ENCODE peak calls at places on chromosomes 5 and 9, in seven cellular contexts. One of them, this sample, is unnamed.

GRCh38 chr5:68149189-68149588 is 66.4 kb upstream of the PIK3R1 start:
- DNase-seq in tibial artery: no peak
- DNase-seq in endodermal cell: no peak
- DNase-seq in left ventricle myocardium inferior: no peak
- DNase-seq in spleen: no peak
- DNase-seq in Panc1: no peak
- DNase-seq in fibroblast of lung: peak; percentile 86
- DNase-seq in this sample: no peak

GRCh38 chr9:35920004-35920658 is 10.8 kb downstream of the SPAAR start:
- DNase-seq in left ventricle myocardium inferior: no peak
- DNase-seq in Panc1: no peak
- DNase-seq in spleen: no peak
- DNase-seq in fibroblast of lung: peak; percentile 41
- DNase-seq in endodermal cell: no peak
- DNase-seq in tibial artery: no peak
- DNase-seq in this sample: no peak

GRCh38 chr5:123511290-123511647 is 708 bp upstream of the CSNK1G3 start:
- DNase-seq in fibroblast of lung: peak; percentile 87
- DNase-seq in left ventricle myocardium inferior: no peak
- DNase-seq in spleen: no peak
- DNase-seq in tibial artery: no peak
- DNase-seq in endodermal cell: no peak
- DNase-seq in Panc1: no peak
- DNase-seq in this sample: no peak

GRCh38 chr5:160262665-160263064 is 33.4 kb downstream of the FABP6 start:
- DNase-seq in spleen: peak; percentile 79
- DNase-seq in fibroblast of lung: no peak
- DNase-seq in tibial artery: no peak
- DNase-seq in Panc1: no peak
- DNase-seq in left ventricle myocardium inferior: no peak
- DNase-seq in endodermal cell: no peak
- DNase-seq in this sample: no peak

GRCh38 chr5:76495870-76496269 is 92.8 kb downstream of the IQGAP2 start:
- DNase-seq in spleen: no peak
- DNase-seq in Panc1: no peak
- DNase-seq in left ventricle myocardium inferior: no peak
- DNase-seq in fibroblast of lung: no peak
- DNase-seq in endodermal cell: no peak
- DNase-seq in tibial artery: no peak
- DNase-seq in this sample: no peak

GRCh38 chr5:103374473-103374963 is 116.0 kb downstream of the MACIR start:
- DNase-seq in endodermal cell: no peak
- DNase-seq in tibial artery: no peak
- DNase-seq in left ventricle myocardium inferior: no peak
- DNase-seq in fibroblast of lung: no peak
- DNase-seq in spleen: no peak
- DNase-seq in Panc1: no peak
- DNase-seq in this sample: no peak

GRCh38 chr9:114278881-114279570 is 43.9 kb upstream of the ORM1 start:
- DNase-seq in spleen: peak; percentile 55
- DNase-seq in Panc1: no peak
- DNase-seq in endodermal cell: peak; percentile 41
- DNase-seq in fibroblast of lung: peak; percentile 74
- DNase-seq in left ventricle myocardium inferior: peak; percentile 16
- DNase-seq in tibial artery: peak; percentile 83
- DNase-seq in this sample: no peak

GRCh38 chr9:22307013-22307711 is 139.5 kb upstream of the DMRTA1 start:
- DNase-seq in Panc1: no peak
- DNase-seq in fibroblast of lung: peak; percentile 76
- DNase-seq in spleen: no peak
- DNase-seq in endodermal cell: peak; percentile 60
- DNase-seq in left ventricle myocardium inferior: no peak
- DNase-seq in tibial artery: no peak
- DNase-seq in this sample: peak; percentile 31

GRCh38 chr5:94782376-94782775 is 163.9 kb downstream of the SLF1 start:
- DNase-seq in left ventricle myocardium inferior: no peak
- DNase-seq in fibroblast of lung: no peak
- DNase-seq in endodermal cell: no peak
- DNase-seq in Panc1: no peak
- DNase-seq in tibial artery: no peak
- DNase-seq in spleen: no peak
- DNase-seq in this sample: no peak

GRCh38 chr5:65970481-65971367 is 44.3 kb downstream of the ERBIN start:
- DNase-seq in spleen: no peak
- DNase-seq in left ventricle myocardium inferior: no peak
- DNase-seq in fibroblast of lung: no peak
- DNase-seq in endodermal cell: no peak
- DNase-seq in tibial artery: no peak
- DNase-seq in Panc1: no peak
- DNase-seq in this sample: peak; percentile 77

GRCh38 chr9:83027153-83027867 is 35.6 kb downstream of the RASEF start:
- DNase-seq in spleen: no peak
- DNase-seq in left ventricle myocardium inferior: no peak
- DNase-seq in endodermal cell: no peak
- DNase-seq in fibroblast of lung: peak; percentile 97
- DNase-seq in Panc1: peak; percentile 36
- DNase-seq in tibial artery: no peak
- DNase-seq in this sample: no peak

GRCh38 chr5:1800470-1801060 is 642 bp upstream of the NDUFS6 start:
- DNase-seq in left ventricle myocardium inferior: no peak
- DNase-seq in fibroblast of lung: peak; percentile 37
- DNase-seq in endodermal cell: no peak
- DNase-seq in tibial artery: peak; percentile 70
- DNase-seq in Panc1: peak; percentile 51
- DNase-seq in spleen: no peak
- DNase-seq in this sample: peak; percentile 68

GRCh38 chr5:36877667-36878420 is 1.3 kb downstream of the NIPBL start:
- DNase-seq in left ventricle myocardium inferior: no peak
- DNase-seq in fibroblast of lung: peak; percentile 56
- DNase-seq in Panc1: no peak
- DNase-seq in spleen: no peak
- DNase-seq in tibial artery: no peak
- DNase-seq in endodermal cell: no peak
- DNase-seq in this sample: peak; percentile 9

GRCh38 chr5:155983954-155984353 is 343.0 kb upstream of the SGCD start:
- DNase-seq in spleen: no peak
- DNase-seq in left ventricle myocardium inferior: no peak
- DNase-seq in endodermal cell: no peak
- DNase-seq in Panc1: no peak
- DNase-seq in tibial artery: no peak
- DNase-seq in fibroblast of lung: peak; percentile 35
- DNase-seq in this sample: no peak

GRCh38 chr5:137141779-137142178 is 357.3 kb downstream of the SPOCK1 start:
- DNase-seq in Panc1: no peak
- DNase-seq in left ventricle myocardium inferior: no peak
- DNase-seq in fibroblast of lung: no peak
- DNase-seq in endodermal cell: no peak
- DNase-seq in spleen: no peak
- DNase-seq in tibial artery: peak; percentile 58
- DNase-seq in this sample: no peak

GRCh38 chr9:134344068-134344820 is 18.0 kb downstream of the RXRA start:
- DNase-seq in endodermal cell: peak; percentile 74
- DNase-seq in spleen: peak; percentile 87
- DNase-seq in tibial artery: peak; percentile 80
- DNase-seq in left ventricle myocardium inferior: peak; percentile 77
- DNase-seq in fibroblast of lung: peak; percentile 67
- DNase-seq in Panc1: no peak
- DNase-seq in this sample: peak; percentile 64

GRCh38 chr5:14794600-14795230 is 76.9 kb downstream of the ANKH start:
- DNase-seq in Panc1: no peak
- DNase-seq in fibroblast of lung: no peak
- DNase-seq in spleen: no peak
- DNase-seq in endodermal cell: no peak
- DNase-seq in left ventricle myocardium inferior: no peak
- DNase-seq in tibial artery: no peak
- DNase-seq in this sample: no peak

GRCh38 chr5:135880278-135880677 is 15.4 kb downstream of the IL9 start:
- DNase-seq in spleen: no peak
- DNase-seq in fibroblast of lung: no peak
- DNase-seq in tibial artery: no peak
- DNase-seq in Panc1: no peak
- DNase-seq in left ventricle myocardium inferior: no peak
- DNase-seq in endodermal cell: peak; percentile 88
- DNase-seq in this sample: no peak

GRCh38 chr9:102700936-102701335 is 294.2 kb upstream of the CYLC2 start:
- DNase-seq in Panc1: no peak
- DNase-seq in spleen: no peak
- DNase-seq in left ventricle myocardium inferior: no peak
- DNase-seq in tibial artery: no peak
- DNase-seq in endodermal cell: no peak
- DNase-seq in fibroblast of lung: no peak
- DNase-seq in this sample: no peak

GRCh38 chr9:80062581-80062980 is 490.8 kb downstream of the TLE4 start:
- DNase-seq in endodermal cell: no peak
- DNase-seq in left ventricle myocardium inferior: no peak
- DNase-seq in fibroblast of lung: no peak
- DNase-seq in Panc1: no peak
- DNase-seq in tibial artery: no peak
- DNase-seq in spleen: no peak
- DNase-seq in this sample: no peak

GRCh38 chr9:70566743-70567142 is 152.3 kb upstream of the KLF9 start:
- DNase-seq in endodermal cell: peak; percentile 56
- DNase-seq in fibroblast of lung: no peak
- DNase-seq in left ventricle myocardium inferior: no peak
- DNase-seq in spleen: no peak
- DNase-seq in tibial artery: no peak
- DNase-seq in Panc1: no peak
- DNase-seq in this sample: no peak

GRCh38 chr9:15400281-15400941 is 22.3 kb upstream of the SNAPC3 start:
- DNase-seq in left ventricle myocardium inferior: no peak
- DNase-seq in spleen: no peak
- DNase-seq in Panc1: no peak
- DNase-seq in endodermal cell: no peak
- DNase-seq in fibroblast of lung: peak; percentile 8
- DNase-seq in tibial artery: no peak
- DNase-seq in this sample: no peak

GRCh38 chr5:96790851-96791513 is 16.8 kb downstream of the ERAP1 start:
- DNase-seq in fibroblast of lung: peak; percentile 72
- DNase-seq in endodermal cell: peak; percentile 56
- DNase-seq in Panc1: no peak
- DNase-seq in tibial artery: no peak
- DNase-seq in spleen: no peak
- DNase-seq in left ventricle myocardium inferior: no peak
- DNase-seq in this sample: no peak

GRCh38 chr5:84287964-84288363 is 96.7 kb downstream of the EDIL3 start:
- DNase-seq in tibial artery: no peak
- DNase-seq in fibroblast of lung: peak; percentile 97
- DNase-seq in Panc1: no peak
- DNase-seq in endodermal cell: no peak
- DNase-seq in spleen: no peak
- DNase-seq in left ventricle myocardium inferior: no peak
- DNase-seq in this sample: no peak

GRCh38 chr9:127732444-127732843 is 2.6 kb downstream of the TOR2A start:
- DNase-seq in fibroblast of lung: no peak
- DNase-seq in Panc1: no peak
- DNase-seq in spleen: no peak
- DNase-seq in tibial artery: no peak
- DNase-seq in endodermal cell: no peak
- DNase-seq in left ventricle myocardium inferior: no peak
- DNase-seq in this sample: no peak

GRCh38 chr9:116157436-116158138 is 4.0 kb downstream of the PAPPA start:
- DNase-seq in left ventricle myocardium inferior: no peak
- DNase-seq in endodermal cell: peak; percentile 75
- DNase-seq in tibial artery: no peak
- DNase-seq in Panc1: no peak
- DNase-seq in fibroblast of lung: peak; percentile 37
- DNase-seq in spleen: no peak
- DNase-seq in this sample: no peak

GRCh38 chr9:134662143-134662876 is 20.7 kb downstream of the COL5A1 start:
- DNase-seq in fibroblast of lung: peak; percentile 91
- DNase-seq in left ventricle myocardium inferior: peak; percentile 61
- DNase-seq in endodermal cell: no peak
- DNase-seq in tibial artery: peak; percentile 89
- DNase-seq in spleen: peak; percentile 59
- DNase-seq in Panc1: no peak
- DNase-seq in this sample: no peak

GRCh38 chr5:143279698-143280097 is 123.8 kb downstream of the NR3C1 start:
- DNase-seq in spleen: no peak
- DNase-seq in tibial artery: no peak
- DNase-seq in endodermal cell: peak; percentile 71
- DNase-seq in Panc1: no peak
- DNase-seq in left ventricle myocardium inferior: no peak
- DNase-seq in fibroblast of lung: peak; percentile 38
- DNase-seq in this sample: no peak
- H3K4me1 ChIP-seq in spleen: no peaks in the 10 kb centered on the region
- H3K4me1 ChIP-seq in tibial artery: no peaks in the 10 kb centered on the region
- H3K4me1 ChIP-seq in endodermal cell: peaks cover 16% of the 10 kb centered on the region
- H3K4me1 ChIP-seq in Panc1: peaks cover 12% of the 10 kb centered on the region
- H3K4me1 ChIP-seq in left ventricle myocardium inferior: peaks cover 6% of the 10 kb centered on the region
- H3K4me1 ChIP-seq in fibroblast of lung: no peaks in the 10 kb centered on the region
- H3K4me1 ChIP-seq in this sample: no peaks in the 10 kb centered on the region

DNA sequence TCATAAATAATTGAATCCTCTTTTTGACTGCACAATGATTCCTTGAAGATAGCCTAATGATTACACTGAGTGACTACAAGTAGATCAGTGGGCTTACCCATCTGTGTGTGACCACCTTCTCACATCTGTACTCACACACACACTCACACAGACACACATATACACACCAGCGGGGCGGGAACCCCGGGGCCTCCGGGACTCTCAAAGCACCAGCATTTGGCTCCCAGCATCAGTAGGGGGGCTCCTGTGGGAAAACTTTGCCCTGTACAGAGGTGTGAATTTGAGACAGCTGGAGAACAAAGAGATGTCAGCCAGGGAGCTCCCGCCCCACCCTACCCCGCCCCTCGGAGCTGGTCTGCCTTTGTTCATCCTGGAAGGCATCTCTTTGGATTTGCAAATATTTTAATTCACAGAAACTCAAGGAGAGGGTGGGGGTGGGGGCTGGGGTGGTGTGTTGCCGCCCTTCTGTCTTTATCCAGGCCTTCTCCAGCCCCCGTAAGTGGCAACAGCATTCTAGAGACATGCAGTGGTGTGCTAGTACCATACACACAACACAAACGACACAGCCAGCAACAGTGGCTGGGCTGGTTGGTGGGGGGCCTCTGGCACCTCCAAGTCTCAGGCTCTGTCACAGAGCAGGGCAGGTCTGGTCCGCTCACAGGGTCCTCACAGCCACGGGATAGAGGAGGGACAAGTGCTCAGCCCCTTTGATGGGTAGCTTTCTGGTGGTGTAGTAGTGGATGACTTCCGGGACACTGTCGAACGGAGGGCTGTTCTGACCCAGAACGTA is 15.4 kb upstream of the SLC25A51 start:
- DNase-seq in tibial artery: peak; percentile 48
- DNase-seq in spleen: peak; percentile 39
- DNase-seq in left ventricle myocardium inferior: no peak
- DNase-seq in fibroblast of lung: no peak
- DNase-seq in endodermal cell: peak; percentile 70
- DNase-seq in Panc1: no peak
- DNase-seq in this sample: no peak
- H3K27ac ChIP-seq in tibial artery: no peak overlapping the region
- H3K27ac ChIP-seq in spleen: no peak overlapping the region
- H3K27ac ChIP-seq in left ventricle myocardium inferior: no peak overlapping the region
- H3K27ac ChIP-seq in fibroblast of lung: no peak overlapping the region
- H3K27ac ChIP-seq in endodermal cell: no peak overlapping the region
- H3K27ac ChIP-seq in Panc1: no peak overlapping the region
- H3K27ac ChIP-seq in this sample: no peak overlapping the region

GRCh38 chr5:89283758-89284493 is 400.9 kb upstream of the MEF2C start:
- DNase-seq in Panc1: no peak
- DNase-seq in endodermal cell: no peak
- DNase-seq in left ventricle myocardium inferior: no peak
- DNase-seq in tibial artery: no peak
- DNase-seq in fibroblast of lung: no peak
- DNase-seq in spleen: no peak
- DNase-seq in this sample: no peak
- TF ChIP-seq CTCF in Panc1: no peak
- TF ChIP-seq CTCF in endodermal cell: peak; percentile 71
- TF ChIP-seq CTCF in left ventricle myocardium inferior: no peak
- TF ChIP-seq CTCF in tibial artery: no peak
- TF ChIP-seq CTCF in fibroblast of lung: no peak
- TF ChIP-seq CTCF in spleen: no peak
- TF ChIP-seq CTCF in this sample: no peak

GRCh38 chr5:28927559-28928326 is 1889.4 kb upstream of the CDH9 start:
- DNase-seq in left ventricle myocardium inferior: no peak
- DNase-seq in Panc1: no peak
- DNase-seq in fibroblast of lung: no peak
- DNase-seq in tibial artery: no peak
- DNase-seq in endodermal cell: no peak
- DNase-seq in spleen: peak; percentile 72
- DNase-seq in this sample: no peak
- H3K4me1 ChIP-seq in left ventricle myocardium inferior: no peaks in the 10 kb centered on the region
- H3K4me1 ChIP-seq in Panc1: no peaks in the 10 kb centered on the region
- H3K4me1 ChIP-seq in fibroblast of lung: no peaks in the 10 kb centered on the region
- H3K4me1 ChIP-seq in tibial artery: no peaks in the 10 kb centered on the region
- H3K4me1 ChIP-seq in endodermal cell: no peaks in the 10 kb centered on the region
- H3K4me1 ChIP-seq in spleen: no peaks in the 10 kb centered on the region
- H3K4me1 ChIP-seq in this sample: no peaks in the 10 kb centered on the region

This sample was measured in adrenal gland.